ENCODE peak calls at places on chromosomes 12 and 14, in eight cellular contexts. F is GM20000; S is activated CD4-positive, CD25-positive, alpha-beta regulatory T cell; I is pulmonary artery endothelial cell; M is adipocyte; X is HT1080; B is amygdala; J is NCI-H446. Q is an unnamed sample.
A peak's percentile ranks its signal among the peaks of the same experiment; 100 is the strongest.

GRCh38 chr12:92022093-92022492 is 123.6 kb downstream of the BTG1 start:
- DNase-seq in F (no peak), S (no peak), I (no peak), M (no peak), X (no peak), B (no peak), J (no peak), Q (no peak)

GRCh38 chr12:131229426-131230339 is 276.0 kb downstream of the ADGRD1 start:
- DNase-seq in F (no peak), S (no peak), I (no peak), M (no peak), X (no peak), B (no peak), J (no peak), Q (no peak)

GRCh38 chr12:15700595-15700994 is 88.6 kb downstream of the EPS8 start:
- DNase-seq in F (peak; percentile 19), S (no peak), I (peak; percentile 85), M (peak; percentile 86), X (peak; percentile 93), B (no peak), J (no peak), Q (peak; percentile 94)

GRCh38 chr12:58067610-58068387 is 126.4 kb downstream of the ATP23 start:
- DNase-seq in F (no peak), S (no peak), I (no peak), M (peak; percentile 92), X (peak; percentile 24), B (no peak), J (no peak), Q (peak; percentile 96)

GRCh38 chr12:86312258-86312657 is 56.1 kb upstream of the MGAT4C start:
- DNase-seq in F (no peak), S (no peak), I (no peak), M (no peak), X (no peak), B (no peak), J (no peak), Q (no peak)

GRCh38 chr12:80356092-80356491 is 87.9 kb upstream of the PTPRQ start:
- DNase-seq in F (no peak), S (no peak), I (peak; percentile 78), M (no peak), X (peak; percentile 26), B (no peak), J (no peak), Q (peak; percentile 7)

GRCh38 chr12:122081697-122082221 is 3.2 kb downstream of the MLXIP start:
- DNase-seq in F (peak; percentile 70), S (no peak), I (no peak), M (peak; percentile 62), X (peak; percentile 53), B (no peak), J (no peak), Q (peak; percentile 70)

GRCh38 chr12:66352197-66352596 is 49.9 kb downstream of the HELB start:
- DNase-seq in F (peak; percentile 28), S (no peak), I (no peak), M (peak; percentile 48), X (peak; percentile 45), B (no peak), J (peak; percentile 53), Q (peak; percentile 25)

GRCh38 chr12:52799498-52800211 is 3.7 kb upstream of the KRT3 start:
- DNase-seq in F (no peak), S (no peak), I (no peak), M (no peak), X (no peak), B (no peak), J (no peak), Q (no peak)

GRCh38 chr14:67111031-67111430 is 78.2 kb upstream of the GARIN2 start:
- DNase-seq in F (no peak), S (no peak), I (no peak), M (no peak), X (no peak), B (no peak), J (no peak), Q (no peak)

GRCh38 chr12:111758120-111758561 is 8.6 kb upstream of the ALDH2 start:
- DNase-seq in F (no peak), S (no peak), I (no peak), M (no peak), X (no peak), B (no peak), J (peak; percentile 15), Q (no peak)

GRCh38 chr14:75452900-75453816 is 25.3 kb downstream of the JDP2 start:
- DNase-seq in F (no peak), S (no peak), I (no peak), M (peak; percentile 96), X (no peak), B (no peak), J (no peak), Q (peak; percentile 99)

GRCh38 chr12:2396448-2396871 is 343.7 kb downstream of the CACNA1C start:
- DNase-seq in F (no peak), S (no peak), I (no peak), M (no peak), X (no peak), B (no peak), J (peak; percentile 60), Q (peak; percentile 84)

GRCh38 chr14:105702275-105702817 is 176.0 kb downstream of the TMEM121 start:
- DNase-seq in F (no peak), S (no peak), I (no peak), M (no peak), X (no peak), B (no peak), J (no peak), Q (no peak)

GRCh38 chr12:52523825-52524224 is 3.6 kb upstream of the KRT5 start:
- DNase-seq in F (no peak), S (no peak), I (no peak), M (no peak), X (no peak), B (no peak), J (no peak), Q (peak; percentile 5)

GRCh38 chr12:11482955-11483354 is 87.6 kb upstream of the PRB2 start:
- DNase-seq in F (no peak), S (no peak), I (peak; percentile 46), M (peak; percentile 68), X (peak; percentile 18), B (no peak), J (no peak), Q (peak; percentile 49)

GRCh38 chr12:28035483-28035882 is 63.0 kb upstream of the PTHLH start:
- DNase-seq in F (no peak), S (no peak), I (no peak), M (peak; percentile 62), X (peak; percentile 50), B (no peak), J (peak; percentile 2), Q (peak; percentile 73)

GRCh38 chr12:92365836-92366235 is 220.2 kb upstream of the BTG1 start:
- DNase-seq in F (no peak), S (no peak), I (no peak), M (no peak), X (no peak), B (no peak), J (no peak), Q (no peak)

GRCh38 chr12:44551631-44552030 is 324.5 kb downstream of the NELL2 start:
- DNase-seq in F (no peak), S (no peak), I (no peak), M (no peak), X (no peak), B (no peak), J (no peak), Q (no peak)

GRCh38 chr14:24232645-24233537 is at the start of gene GMPR2:
- DNase-seq in F (peak; percentile 67), S (no peak), I (no peak), M (peak; percentile 38), X (no peak), B (no peak), J (no peak), Q (no peak)

GRCh38 chr14:72675126-72675525 is 218.8 kb downstream of the DPF3 start:
- DNase-seq in F (peak; percentile 43), S (no peak), I (no peak), M (no peak), X (no peak), B (no peak), J (no peak), Q (no peak)

GRCh38 chr14:23094666-23095195 is at the start of gene ACIN1:
- DNase-seq in F (peak; percentile 78), S (no peak), I (peak; percentile 51), M (peak; percentile 92), X (peak; percentile 80), B (no peak), J (no peak), Q (peak; percentile 90)

GRCh38 chr14:23028800-23029199 is 5.9 kb downstream of the PSMB5 start:
- DNase-seq in F (no peak), S (no peak), I (no peak), M (no peak), X (peak; percentile 29), B (no peak), J (no peak), Q (no peak)

GRCh38 chr12:49357099-49357678 is 10.1 kb upstream of the SPATS2 start:
- DNase-seq in F (peak; percentile 36), S (no peak), I (no peak), M (peak; percentile 93), X (no peak), B (no peak), J (peak; percentile 61), Q (peak; percentile 73)

GRCh38 chr14:50001146-50001998 is 108.5 kb downstream of the ARF6 start:
- DNase-seq in F (peak; percentile 70), S (peak; percentile 64), I (no peak), M (peak; percentile 74), X (peak; percentile 96), B (no peak), J (no peak), Q (peak; percentile 96)

GRCh38 chr14:21768116-21768874 is 94.7 kb upstream of the OR4E1 start:
- DNase-seq in F (peak; percentile 32), S (no peak), I (no peak), M (no peak), X (peak; percentile 29), B (no peak), J (peak; percentile 20), Q (no peak)

GRCh38 chr12:88298761-88299242 is 156.7 kb downstream of the TMTC3 start:
- DNase-seq in F (no peak), S (no peak), I (no peak), M (peak; percentile 41), X (peak; percentile 80), B (no peak), J (peak; percentile 9), Q (peak; percentile 90)

GRCh38 chr14:68359862-68360552 is 432.9 kb downstream of the ZFP36L1 start:
- DNase-seq in F (no peak), S (no peak), I (no peak), M (peak; percentile 44), X (no peak), B (no peak), J (no peak), Q (peak; percentile 74)

GRCh38 chr12:120118710-120119097 is 2.2 kb upstream of the RAB35 start:
- DNase-seq in F (no peak), S (no peak), I (no peak), M (peak; percentile 28), X (no peak), B (no peak), J (no peak), Q (peak; percentile 90)

GRCh38 chr12:26633591-26634210 is 199.3 kb downstream of the ITPR2 start:
- DNase-seq in F (no peak), S (no peak), I (no peak), M (peak; percentile 95), X (no peak), B (no peak), J (no peak), Q (peak; percentile 90)

GRCh38 chr12:66035289-66035961 is 95.1 kb downstream of the LLPH start:
- DNase-seq in F (no peak), S (no peak), I (peak; percentile 17), M (peak; percentile 88), X (peak; percentile 64), B (no peak), J (peak; percentile 50), Q (peak; percentile 76)

Q was measured in EH.